ENCODE peak calls at places on chromosomes 2 and 18, in seven cellular contexts. O is CD8-positive, alpha-beta memory T cell; Z is HFF-Myc; L is effector memory CD4-positive, alpha-beta T cell; T is small intestine; M is A549; X is GM23338. I is an unnamed sample.

GRCh38 chr2:187552381-187552780 is 1.9 kb downstream of the TFPI start:
- DNase-seq in O (no peak), Z (no peak), L (no peak), T (no peak), M (no peak), X (no peak), I (no peak)

GRCh38 chr2:220228310-220229006 is 601.0 kb downstream of the SLC4A3 start:
- DNase-seq in O (no peak), Z (peak; percentile 97), L (no peak), T (no peak), M (peak; percentile 60), X (no peak), I (no peak)

GRCh38 chr2:2324119-2324518 is 7.0 kb downstream of the MYT1L start:
- DNase-seq in O (no peak), Z (no peak), L (no peak), T (no peak), M (no peak), X (peak; percentile 9), I (no peak)

GRCh38 chr2:230927711-230928341 is 2.8 kb upstream of the GPR55 start:
- DNase-seq in O (no peak), Z (no peak), L (no peak), T (no peak), M (no peak), X (no peak), I (no peak)

GRCh38 chr2:224999784-225000183 is 42.5 kb downstream of the DOCK10 start:
- DNase-seq in O (no peak), Z (no peak), L (no peak), T (no peak), M (no peak), X (no peak), I (no peak)

GRCh38 chr18:10839401-10839800 is 310.0 kb downstream of the PIEZO2 start:
- DNase-seq in O (no peak), Z (no peak), L (no peak), T (no peak), M (no peak), X (no peak), I (no peak)

GRCh38 chr2:85758361-85759256 is 4.8 kb downstream of the ATOH8 start:
- DNase-seq in O (no peak), Z (no peak), L (no peak), T (no peak), M (no peak), X (no peak), I (no peak)

GRCh38 chr2:8174641-8175257 is 507.1 kb upstream of the ID2 start:
- DNase-seq in O (no peak), Z (no peak), L (no peak), T (no peak), M (no peak), X (no peak), I (no peak)

GRCh38 chr2:65608966-65609365 is 176.6 kb upstream of the SPRED2 start:
- DNase-seq in O (no peak), Z (no peak), L (no peak), T (no peak), M (no peak), X (no peak), I (no peak)

GRCh38 chr2:134988994-134989605 is 58.1 kb downstream of the MAP3K19 start:
- DNase-seq in O (peak; percentile 14), Z (peak; percentile 2), L (no peak), T (peak; percentile 31), M (peak; percentile 18), X (peak; percentile 63), I (no peak)

GRCh38 chr2:26330114-26330581 is 15.8 kb upstream of the SELENOI start:
- DNase-seq in O (peak; percentile 71), Z (peak; percentile 65), L (peak; percentile 41), T (peak; percentile 86), M (peak; percentile 89), X (peak; percentile 91), I (peak; percentile 75)

DNA sequence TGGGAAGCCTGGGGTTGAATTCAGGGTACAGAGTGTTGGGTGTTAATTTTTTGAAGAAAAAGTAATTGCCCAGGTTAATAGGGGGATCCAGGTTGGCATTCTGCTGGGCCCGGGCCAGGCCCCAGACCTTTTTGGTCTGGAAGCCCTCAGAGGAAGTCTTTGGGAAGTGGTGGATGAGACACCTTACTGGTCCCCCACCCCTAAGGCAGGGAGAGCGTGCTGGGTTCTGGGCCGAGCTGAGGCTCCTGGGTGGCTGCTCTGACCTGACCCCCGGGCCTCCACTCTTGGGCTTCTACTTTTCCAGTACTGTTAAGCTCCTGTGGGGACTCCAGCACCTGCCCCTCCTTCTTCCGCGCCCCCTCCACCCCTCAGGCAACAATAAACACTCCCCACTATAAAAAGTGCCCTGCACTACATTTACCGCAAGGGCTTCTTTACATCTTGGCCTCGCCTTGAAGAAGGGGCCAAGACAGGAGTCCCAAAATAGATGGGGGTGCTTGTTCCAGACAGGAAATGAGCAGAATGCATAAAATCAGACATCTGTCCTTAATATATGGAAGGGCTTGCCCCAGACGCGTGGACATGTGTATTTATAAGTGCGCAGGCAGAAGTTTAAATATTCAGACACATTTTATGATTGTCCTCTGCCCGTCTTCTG is 677 bp upstream of the HOXD3 start:
- DNase-seq in O (no peak), Z (no peak), L (no peak), T (no peak), M (no peak), X (peak; percentile 10), I (no peak)
- H3K4me3 ChIP-seq in O (no peak overlapping the region), Z (no peak overlapping the region), L (no peak overlapping the region), T (no peak overlapping the region), M (no peak overlapping the region), X (peak overlapping the region; percentile 34), I (no peak overlapping the region)

GRCh38 chr2:98463988-98464771 is 19.5 kb downstream of the INPP4A start:
- DNase-seq in O (peak; percentile 70), Z (no peak), L (no peak), T (peak; percentile 55), M (no peak), X (no peak), I (peak; percentile 61)

GRCh38 chr2:98465456-98466201 is 21.0 kb downstream of the INPP4A start:
- DNase-seq in O (peak; percentile 91), Z (peak; percentile 55), L (peak; percentile 66), T (peak; percentile 66), M (no peak), X (no peak), I (peak; percentile 85)

GRCh38 chr2:98463081-98463481 is 18.4 kb downstream of the INPP4A start:
- DNase-seq in O (no peak), Z (no peak), L (no peak), T (no peak), M (no peak), X (no peak), I (no peak)

GRCh38 chr2:98463551-98463971 is 18.9 kb downstream of the INPP4A start:
- DNase-seq in O (no peak), Z (no peak), L (no peak), T (no peak), M (no peak), X (peak; percentile 57), I (peak; percentile 9)

DNA sequence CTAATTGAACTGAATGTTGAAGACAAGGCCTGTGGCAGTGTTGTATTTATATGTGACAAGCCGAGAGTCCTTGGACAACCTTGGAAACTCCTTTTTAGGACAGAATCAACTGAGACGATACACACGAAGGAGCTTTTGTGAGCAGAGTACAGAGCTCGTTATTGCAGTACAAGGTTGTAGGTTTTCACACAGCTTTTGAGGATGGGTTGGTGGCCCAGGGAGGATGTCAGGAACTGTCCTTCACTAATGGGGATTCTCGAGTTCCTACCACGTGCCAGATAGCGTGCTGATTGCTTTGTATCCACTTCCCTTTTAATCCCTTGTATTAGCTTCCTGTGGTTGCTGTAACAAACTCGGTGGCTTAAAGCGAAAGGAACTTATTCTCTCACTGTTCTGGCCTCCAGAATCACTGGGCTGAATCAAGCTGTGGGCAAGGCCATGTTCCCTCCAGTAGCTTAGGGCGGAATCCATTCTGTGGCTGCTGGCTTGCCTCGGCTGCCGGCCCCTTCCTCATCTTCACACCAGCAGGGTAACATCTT is 20.2 kb downstream of the INPP4A start:
- DNase-seq in O (peak; percentile 54), Z (no peak), L (no peak), T (peak; percentile 46), M (no peak), X (no peak), I (no peak)
- H3K4me3 ChIP-seq in O (peak overlapping the region; percentile 47), Z (no peak overlapping the region), L (peak overlapping the region; percentile 19), T (no peak overlapping the region), M (no peak overlapping the region), X (no peak overlapping the region), I (peak overlapping the region; percentile 61)

GRCh38 chr18:3604626-3605408 is 154.8 kb downstream of the TGIF1 start:
- DNase-seq in O (peak; percentile 38), Z (peak; percentile 82), L (no peak), T (peak; percentile 80), M (no peak), X (peak; percentile 54), I (no peak)
- H3K4me3 ChIP-seq in O (peak overlapping the region; percentile 57), Z (peak overlapping the region; percentile 51), L (peak overlapping the region; percentile 42), T (no peak overlapping the region), M (peak overlapping the region; percentile 46), X (peak overlapping the region; percentile 70), I (peak overlapping the region; percentile 43)

GRCh38 chr18:76450452-76450851 is 44.6 kb downstream of the ZNF516 start:
- DNase-seq in O (no peak), Z (no peak), L (no peak), T (no peak), M (no peak), X (peak; percentile 24), I (no peak)
- H3K4me3 ChIP-seq in O (no peak overlapping the region), Z (peak overlapping the region; percentile 43), L (peak overlapping the region; percentile 57), T (no peak overlapping the region), M (no peak overlapping the region), X (peak overlapping the region; percentile 72), I (peak overlapping the region; percentile 56)

DNA sequence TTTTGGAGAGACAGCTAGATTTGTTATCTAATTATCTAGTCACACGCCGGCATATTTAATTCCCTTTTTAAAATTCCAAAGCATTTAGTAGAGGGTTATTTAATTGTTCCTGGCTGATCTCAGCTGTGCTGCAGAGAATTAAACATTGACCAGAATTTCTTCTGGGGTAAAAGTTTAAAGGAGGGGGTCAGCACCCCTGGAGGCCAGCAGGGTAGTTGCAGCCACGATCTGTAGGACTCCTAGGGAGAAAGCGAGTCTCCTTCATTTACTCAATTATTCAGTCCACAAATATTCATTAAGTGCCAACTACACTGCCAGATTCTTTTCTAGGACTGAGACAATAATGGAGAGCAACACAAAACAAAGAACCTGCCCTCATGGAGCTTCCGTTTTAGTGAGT is 294.3 kb downstream of the RDH14 start:
- DNase-seq in O (no peak), Z (no peak), L (no peak), T (no peak), M (peak; percentile 16), X (peak; percentile 50), I (no peak)
- H3K4me3 ChIP-seq in O (no peak overlapping the region), Z (no peak overlapping the region), L (no peak overlapping the region), T (no peak overlapping the region), M (no peak overlapping the region), X (no peak overlapping the region), I (no peak overlapping the region)

GRCh38 chr2:16677875-16678274 is 12.2 kb upstream of the CYRIA start:
- DNase-seq in O (no peak), Z (no peak), L (no peak), T (no peak), M (no peak), X (no peak), I (no peak)

GRCh38 chr2:16671760-16672159 is 6.1 kb upstream of the CYRIA start:
- DNase-seq in O (no peak), Z (no peak), L (no peak), T (no peak), M (no peak), X (no peak), I (no peak)

GRCh38 chr2:16678964-16679363 is 13.3 kb upstream of the CYRIA start:
- DNase-seq in O (no peak), Z (no peak), L (no peak), T (no peak), M (no peak), X (no peak), I (no peak)

GRCh38 chr2:16675781-16676180 is 10.1 kb upstream of the CYRIA start:
- DNase-seq in O (no peak), Z (no peak), L (no peak), T (no peak), M (no peak), X (no peak), I (no peak)

GRCh38 chr2:16674154-16674553 is 8.5 kb upstream of the CYRIA start:
- DNase-seq in O (no peak), Z (no peak), L (no peak), T (no peak), M (no peak), X (no peak), I (no peak)
- H3K4me3 ChIP-seq in O (no peak overlapping the region), Z (no peak overlapping the region), L (no peak overlapping the region), T (no peak overlapping the region), M (no peak overlapping the region), X (no peak overlapping the region), I (no peak overlapping the region)